ENCODE peak calls at places on chromosomes 6 and 20, in five cellular contexts. G is HepG2, D is endothelial cell of umbilical vein, P is prostate gland, M is stomach. L is an unnamed sample. For H3K4me1, the result is how much of the 10 kb centered on the place peaks cover.

GRCh38 chr6:89221971-89222887 is 5.1 kb upstream of the GABRR1 start:
- DNase-seq in P (no peak), G (no peak), M (no peak), D (no peak), L (no peak)

GRCh38 chr20:15528386-15529111 is 1044.7 kb downstream of the KIF16B start:
- DNase-seq in G (no peak), P (no peak), D (no peak), M (no peak), L (no peak)

GRCh38 chr6:37140145-37140544 is 29.8 kb upstream of the PIM1 start:
- DNase-seq in G (no peak), D (no peak), M (no peak), P (no peak), L (no peak)

GRCh38 chr6:166725571-166725970 is 98.5 kb upstream of the RPS6KA2 start:
- DNase-seq in D (no peak), P (no peak), M (no peak), G (no peak), L (no peak)

GRCh38 chr6:157089258-157089657 is 234.1 kb downstream of the TMEM242 start:
- DNase-seq in P (no peak), G (peak), D (no peak), M (no peak), L (no peak)

GRCh38 chr20:38150595-38151170 is 14.4 kb downstream of the TGM2 start:
- DNase-seq in P (no peak), M (no peak), G (no peak), D (no peak), L (no peak)

GRCh38 chr6:12232339-12232738 is 57.8 kb upstream of the EDN1 start:
- DNase-seq in M (no peak), G (no peak), P (no peak), D (no peak), L (no peak)

GRCh38 chr20:59831024-59831900 is 102.2 kb downstream of the SYCP2 start:
- DNase-seq in D (no peak), G (no peak), M (peak), P (no peak), L (no peak)

GRCh38 chr6:85453490-85453889 is 3.6 kb downstream of the NT5E start:
- DNase-seq in M (no peak), P (no peak), G (no peak), D (no peak), L (no peak)

GRCh38 chr20:32484221-32485125 is 100.7 kb downstream of the NOL4L start:
- DNase-seq in G (no peak), P (peak), D (peak), M (peak), L (no peak)

GRCh38 chr6:154480144-154480639 is 30.3 kb downstream of the CNKSR3 start:
- DNase-seq in D (no peak), P (no peak), M (no peak), G (no peak), L (no peak)

GRCh38 chr6:10314163-10314955 is 100.5 kb downstream of the TFAP2A start:
- DNase-seq in M (no peak), G (no peak), D (no peak), P (peak), L (no peak)

GRCh38 chr20:50680106-50680960 is 11.0 kb downstream of the RIPOR3 start:
- DNase-seq in P (no peak), G (peak), D (no peak), M (peak), L (no peak)

GRCh38 chr6:170525795-170526194 is 27.3 kb downstream of the PSMB1 start:
- DNase-seq in G (no peak), D (no peak), P (no peak), M (no peak), L (no peak)

DNA sequence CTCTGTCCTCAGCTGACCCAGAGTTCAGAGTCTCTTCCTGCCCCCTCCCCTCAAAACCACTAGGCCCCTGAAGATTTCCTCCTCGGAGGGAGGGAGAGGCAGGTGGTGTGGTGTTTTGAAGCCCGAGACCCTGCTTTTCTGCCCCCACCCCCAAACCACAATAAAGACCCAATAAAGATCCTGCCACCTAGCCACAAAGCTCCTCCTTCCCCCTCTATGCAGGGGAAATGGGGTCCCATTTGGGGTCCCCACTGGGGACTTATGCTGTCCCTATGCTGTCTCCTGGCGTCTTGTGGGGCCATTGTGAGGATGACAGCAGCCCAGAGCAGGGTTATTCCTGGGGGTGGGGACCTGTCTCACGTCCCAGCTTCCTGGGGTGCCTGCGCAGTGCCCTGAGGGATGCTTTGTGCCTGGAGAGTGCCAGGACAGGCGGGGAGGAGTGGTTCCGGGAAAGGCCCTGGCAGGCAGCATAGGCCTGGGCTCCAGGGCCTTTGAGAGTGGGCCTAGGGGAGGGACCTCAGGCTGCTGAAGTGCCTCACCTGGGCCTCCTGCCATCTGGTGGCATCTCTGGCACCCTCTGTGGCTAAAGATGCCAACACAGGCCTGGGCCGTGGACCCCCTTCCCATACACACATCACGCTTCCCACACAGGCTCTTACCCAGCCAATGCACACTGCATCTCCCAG is 8.0 kb upstream of the ARMC12 start:
- DNase-seq in G (no peak), P (peak), D (no peak), M (peak), L (no peak)
- TF ChIP-seq POLR2AphosphoS5 in G (no peak), P (peak), D (no peak), M (peak), L (no peak)

GRCh38 chr6:144338951-144339681 is 54.0 kb downstream of the UTRN start:
- DNase-seq in D (no peak), M (no peak), G (no peak), P (no peak), L (no peak)

GRCh38 chr6:144341831-144342527 is 56.8 kb downstream of the UTRN start:
- DNase-seq in D (no peak), M (no peak), G (peak), P (no peak), L (no peak)

GRCh38 chr6:144340541-144341371 is 55.6 kb downstream of the UTRN start:
- DNase-seq in P (no peak), M (no peak), D (peak), G (peak), L (no peak)

GRCh38 chr6:144338474-144338873 is 53.3 kb downstream of the UTRN start:
- DNase-seq in P (no peak), M (no peak), D (no peak), G (no peak), L (no peak)

GRCh38 chr6:144339859-144340452 is 54.8 kb downstream of the UTRN start:
- DNase-seq in P (no peak), G (no peak), D (no peak), M (no peak), L (no peak)
- H3K4me1 ChIP-seq in P (under half), G (half or more), D (under half), M (half or more), L (under half)

GRCh38 chr6:142647436-142648389 is 297.3 kb downstream of the HIVEP2 start:
- DNase-seq in M (no peak), P (no peak), D (no peak), G (peak), L (no peak)
- TF ChIP-seq POLR2AphosphoS5 in M (no peak), P (no peak), D (no peak), G (no peak), L (no peak)

GRCh38 chr6:106730672-106731071 is 101.3 kb downstream of the QRSL1 start:
- DNase-seq in G (no peak), M (peak), P (no peak), D (no peak), L (no peak)

GRCh38 chr6:106730264-106730663 is 100.9 kb downstream of the QRSL1 start:
- DNase-seq in G (no peak), D (no peak), M (no peak), P (no peak), L (no peak)

GRCh38 chr6:106732541-106732940 is 103.2 kb downstream of the QRSL1 start:
- DNase-seq in P (no peak), G (no peak), D (no peak), M (no peak), L (no peak)

GRCh38 chr6:106731843-106732160 is 102.4 kb downstream of the QRSL1 start:
- DNase-seq in M (no peak), P (no peak), D (no peak), G (no peak), L (no peak)

DNA sequence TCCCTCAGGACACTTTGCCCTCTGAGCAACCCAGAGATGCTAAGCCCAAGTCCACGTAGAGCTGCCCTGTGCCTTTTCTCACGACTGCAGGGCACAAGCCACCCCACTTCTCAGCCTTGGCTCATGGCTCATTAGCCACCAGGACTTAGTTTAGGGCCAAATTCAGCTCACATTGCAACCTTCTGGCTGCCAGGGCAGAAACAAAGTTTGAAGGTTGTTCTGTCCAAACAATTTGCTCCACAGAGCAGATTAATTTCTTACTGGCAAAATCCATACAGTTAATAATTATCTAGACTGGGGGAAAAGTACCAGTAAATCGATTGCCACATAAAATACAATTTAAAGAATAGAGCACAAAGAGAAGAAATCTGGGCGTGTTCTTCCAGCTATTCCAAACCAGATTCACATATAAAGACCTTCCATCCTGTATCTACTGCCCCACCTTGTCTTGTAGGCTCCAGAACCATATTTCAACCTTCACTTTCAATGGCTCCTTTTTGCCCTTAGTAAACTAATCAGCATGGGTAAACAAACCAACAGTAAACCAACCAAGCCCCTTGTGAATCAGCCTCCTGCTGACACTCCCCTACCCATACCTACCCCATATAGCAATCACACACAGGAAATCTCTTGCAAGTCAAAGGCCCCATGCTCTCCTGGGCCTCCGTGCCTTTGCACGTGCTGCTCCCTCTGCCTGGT is 101.9 kb downstream of the QRSL1 start:
- DNase-seq in P (no peak), D (no peak), G (peak), M (peak), L (no peak)
- H3K4me1 ChIP-seq in P (under half), D (under half), G (half or more), M (under half), L (under half)

GRCh38 chr20:835220-836045 is 1.9 kb downstream of the FAM110A start:
- DNase-seq in P (no peak), D (no peak), G (no peak), M (peak), L (no peak)

GRCh38 chr20:831956-832355 is 1.6 kb upstream of the FAM110A start:
- DNase-seq in P (no peak), D (no peak), M (no peak), G (no peak), L (no peak)

GRCh38 chr20:833121-833449 is 430 bp upstream of the FAM110A start:
- DNase-seq in M (no peak), D (no peak), P (no peak), G (no peak), L (peak)

GRCh38 chr20:834151-834747 is 734 bp downstream of the FAM110A start:
- DNase-seq in G (no peak), P (no peak), D (peak), M (no peak), L (no peak)

GRCh38 chr20:833450-834150 is at the start of gene FAM110A:
- DNase-seq in G (peak), D (peak), M (peak), P (peak), L (peak)
- TF ChIP-seq POLR2AphosphoS5 in G (no peak), D (peak), M (no peak), P (peak), L (peak)

GRCh38 chr20:48820649-48820973 is 7.2 kb downstream of the PREX1 start:
- DNase-seq in M (no peak), D (no peak), P (no peak), G (no peak), L (no peak)
- H3K4me1 ChIP-seq in M (under half), D (half or more), P (under half), G (under half), L (under half)

L was measured in Panc1.